ENCODE peak calls at places on chromosomes 1 and 21, in nine cellular contexts. W is GM12892; M is GM12865; F is neuronal stem cell; Z is stimulated activated CD4-positive, alpha-beta T cell treated with anti-CD3 and anti-CD28 coated beads, Interleukin-1b, Interleukin-23, amount 100 ng/mL, for 24 hours; N is progenitor cell of endocrine pancreas; P is adipocyte; B is endothelial cell; E is colonic mucosa. Y is an unnamed sample.

GRCh38 chr1:206898089-206898908 is 1.1 kb downstream of the IL24 start:
- DNase-seq in W (no peak), M (no peak), F (no peak), Z (no peak), N (no peak), P (peak), B (no peak), E (no peak), Y (no peak)

GRCh38 chr1:222373831-222374603 is 173.9 kb downstream of the HHIPL2 start:
- DNase-seq in W (no peak), M (no peak), F (no peak), Z (no peak), N (no peak), P (no peak), B (no peak), E (no peak), Y (no peak)

GRCh38 chr1:57839488-57839887 is 415.6 kb upstream of the DAB1 start:
- DNase-seq in W (no peak), M (no peak), F (no peak), Z (no peak), N (no peak), P (no peak), B (no peak), E (no peak), Y (no peak)

GRCh38 chr1:202010042-202011015 is at the start of gene ELF3:
- DNase-seq in W (peak), M (peak), F (peak), Z (no peak), N (peak), P (peak), B (no peak), E (peak), Y (no peak)

GRCh38 chr1:36966242-36966641 is 68.1 kb downstream of the GRIK3 start:
- DNase-seq in W (no peak), M (peak), F (peak), Z (no peak), N (peak), P (peak), B (peak), E (no peak), Y (no peak)

GRCh38 chr1:155127105-155127671 is 488 bp upstream of the EFNA1 start:
- DNase-seq in W (no peak), M (no peak), F (no peak), Z (no peak), N (peak), P (peak), B (peak), E (peak), Y (no peak)

GRCh38 chr21:31203371-31204054 is 140.5 kb downstream of the TIAM1 start:
- DNase-seq in W (no peak), M (no peak), F (no peak), Z (no peak), N (no peak), P (peak), B (no peak), E (no peak), Y (no peak)

GRCh38 chr21:42568834-42569731 is 55.4 kb downstream of the SLC37A1 start:
- DNase-seq in W (no peak), M (no peak), F (no peak), Z (no peak), N (no peak), P (no peak), B (no peak), E (no peak), Y (no peak)

GRCh38 chr21:34639882-34640788 is 25.2 kb upstream of the RCAN1 start:
- DNase-seq in W (no peak), M (peak), F (no peak), Z (no peak), N (no peak), P (peak), B (no peak), E (no peak), Y (peak)

GRCh38 chr1:5993553-5994510 is 1.6 kb upstream of the NPHP4 start:
- DNase-seq in W (no peak), M (peak), F (no peak), Z (no peak), N (no peak), P (no peak), B (no peak), E (no peak), Y (peak)

GRCh38 chr1:222331340-222331739 is 216.6 kb downstream of the HHIPL2 start:
- DNase-seq in W (no peak), M (no peak), F (no peak), Z (no peak), N (no peak), P (peak), B (no peak), E (no peak), Y (no peak)

GRCh38 chr1:178940022-178940765 is 69.3 kb upstream of the ANGPTL1 start:
- DNase-seq in W (no peak), M (no peak), F (no peak), Z (no peak), N (no peak), P (no peak), B (no peak), E (peak), Y (no peak)

GRCh38 chr1:62962794-62963776 is 179.2 kb downstream of the ATG4C start:
- DNase-seq in W (peak), M (peak), F (peak), Z (no peak), N (peak), P (peak), B (peak), E (peak), Y (no peak)

GRCh38 chr1:1562556-1563195 is 12.0 kb downstream of the SSU72 start:
- DNase-seq in W (no peak), M (no peak), F (no peak), Z (no peak), N (no peak), P (no peak), B (no peak), E (no peak), Y (no peak)

GRCh38 chr1:35298464-35298863 is 30.0 kb downstream of the ZMYM4 start:
- DNase-seq in W (peak), M (peak), F (peak), Z (no peak), N (no peak), P (peak), B (peak), E (peak), Y (peak)

GRCh38 chr1:56676571-56677035 is 31.5 kb downstream of the PRKAA2 start:
- DNase-seq in W (no peak), M (no peak), F (no peak), Z (no peak), N (no peak), P (peak), B (no peak), E (no peak), Y (no peak)

GRCh38 chr21:36854391-36854790 is 112.1 kb downstream of the HLCS start:
- DNase-seq in W (no peak), M (peak), F (peak), Z (no peak), N (peak), P (peak), B (peak), E (peak), Y (no peak)

GRCh38 chr1:236168716-236169429 is 26.5 kb downstream of the GPR137B start:
- DNase-seq in W (no peak), M (peak), F (no peak), Z (no peak), N (no peak), P (no peak), B (no peak), E (peak), Y (no peak)

GRCh38 chr1:92948071-92948470 is 13.2 kb downstream of the DIPK1A start:
- DNase-seq in W (no peak), M (no peak), F (no peak), Z (no peak), N (no peak), P (no peak), B (no peak), E (no peak), Y (no peak)

GRCh38 chr1:43147625-43148319 is 24.3 kb downstream of the EBNA1BP2 start:
- DNase-seq in W (peak), M (no peak), F (peak), Z (no peak), N (peak), P (peak), B (peak), E (peak), Y (peak)

GRCh38 chr1:91948501-91949355 is 473 bp upstream of the BRDT start:
- DNase-seq in W (no peak), M (no peak), F (no peak), Z (no peak), N (no peak), P (no peak), B (no peak), E (no peak), Y (peak)

GRCh38 chr1:53545663-53546408 is 86.6 kb downstream of the DMRTB1 start:
- DNase-seq in W (no peak), M (no peak), F (no peak), Z (no peak), N (no peak), P (no peak), B (no peak), E (no peak), Y (no peak)

GRCh38 chr1:203593143-203593542 is 33.5 kb upstream of the ATP2B4 start:
- DNase-seq in W (no peak), M (no peak), F (no peak), Z (no peak), N (no peak), P (no peak), B (no peak), E (no peak), Y (no peak)

GRCh38 chr1:240337795-240338194 is 246.1 kb downstream of the FMN2 start:
- DNase-seq in W (no peak), M (no peak), F (no peak), Z (no peak), N (no peak), P (peak), B (no peak), E (no peak), Y (no peak)

GRCh38 chr1:26274801-26275425 is 5.0 kb upstream of the SH3BGRL3 start:
- DNase-seq in W (no peak), M (peak), F (no peak), Z (no peak), N (no peak), P (peak), B (no peak), E (no peak), Y (no peak)

GRCh38 chr1:25724986-25725385 is 75.0 kb upstream of the SELENON start:
- DNase-seq in W (no peak), M (no peak), F (peak), Z (no peak), N (no peak), P (no peak), B (no peak), E (no peak), Y (no peak)

GRCh38 chr1:234322979-234323378 is 50.3 kb upstream of the COA6 start:
- DNase-seq in W (peak), M (peak), F (peak), Z (no peak), N (no peak), P (peak), B (peak), E (peak), Y (peak)

GRCh38 chr1:94602312-94602711 is 60.8 kb upstream of the F3 start:
- DNase-seq in W (no peak), M (no peak), F (no peak), Z (no peak), N (no peak), P (no peak), B (no peak), E (peak), Y (peak)

GRCh38 chr21:42459583-42460215 is 36.3 kb downstream of the RSPH1 start:
- DNase-seq in W (no peak), M (no peak), F (no peak), Z (no peak), N (no peak), P (no peak), B (no peak), E (no peak), Y (no peak)

GRCh38 chr1:6185151-6185550 is 5.0 kb upstream of the CHD5 start:
- DNase-seq in W (no peak), M (no peak), F (no peak), Z (no peak), N (no peak), P (peak), B (no peak), E (no peak), Y (no peak)

GRCh38 chr21:42311816-42312625 is 3.2 kb downstream of the TFF3 start:
- DNase-seq in W (no peak), M (no peak), F (no peak), Z (no peak), N (no peak), P (no peak), B (no peak), E (peak), Y (no peak)

GRCh38 chr1:148372731-148373130 is 110.4 kb downstream of the PPIAL4G start:
- DNase-seq in W (no peak), M (peak), F (no peak), Z (no peak), N (no peak), P (no peak), B (no peak), E (peak), Y (peak)

GRCh38 chr1:2237773-2238172 is 9.7 kb downstream of the SKI start:
- DNase-seq in W (no peak), M (no peak), F (no peak), Z (no peak), N (no peak), P (no peak), B (no peak), E (no peak), Y (no peak)

GRCh38 chr1:227945891-227946623 is 1.7 kb downstream of the WNT9A start:
- DNase-seq in W (peak), M (no peak), F (no peak), Z (no peak), N (peak), P (peak), B (peak), E (peak), Y (no peak)

GRCh38 chr21:42621166-42621827 is 32.1 kb upstream of the PDE9A start:
- DNase-seq in W (no peak), M (no peak), F (no peak), Z (no peak), N (no peak), P (peak), B (no peak), E (peak), Y (no peak)

Y was measured in activated T-helper 1 cell treated with anti-CD3 and anti-CD28 coated beads, Interleukin-12 subunit alpha, Interleukin-12 subunit beta, Interleukin-2, Interleukin-4 antibody, amounts not matched to agents 30 ng/mL and 10 ng/mL and 1 ng/mL, durations not matched to agents 14 hours and 24 hours and 36 hours.